ENCODE peak calls at places on chromosomes 2 and 18, in six cellular contexts. One of them, this sample, is unnamed.

GRCh38 chr18:36539674-36540073 is 242.2 kb downstream of the FHOD3 start:
- DNase-seq in NCI-H1694 treated with DMSO at 0.1 percent for 48 hours: no peak
- DNase-seq in activated CD4-positive, alpha-beta T cell treated with anti-CD3 and anti-CD28 coated beads, Interleukin-2, amount 50 U/mL, for 1 hour: no peak
- DNase-seq in astrocyte of the spinal cord: no peak
- DNase-seq in GM23248: peak; percentile 52
- DNase-seq in naive B cell: no peak
- DNase-seq in this sample: no peak

GRCh38 chr2:37156071-37156856 is 516 bp downstream of the EIF2AK2 start:
- DNase-seq in NCI-H1694 treated with DMSO at 0.1 percent for 48 hours: peak; percentile 41
- DNase-seq in activated CD4-positive, alpha-beta T cell treated with anti-CD3 and anti-CD28 coated beads, Interleukin-2, amount 50 U/mL, for 1 hour: peak; percentile 24
- DNase-seq in astrocyte of the spinal cord: peak; percentile 62
- DNase-seq in GM23248: peak; percentile 84
- DNase-seq in naive B cell: no peak
- DNase-seq in this sample: peak; percentile 58

GRCh38 chr18:76658627-76659026 is 163.6 kb upstream of the ZNF516 start:
- DNase-seq in NCI-H1694 treated with DMSO at 0.1 percent for 48 hours: no peak
- DNase-seq in activated CD4-positive, alpha-beta T cell treated with anti-CD3 and anti-CD28 coated beads, Interleukin-2, amount 50 U/mL, for 1 hour: no peak
- DNase-seq in astrocyte of the spinal cord: no peak
- DNase-seq in GM23248: peak; percentile 9
- DNase-seq in naive B cell: no peak
- DNase-seq in this sample: no peak

GRCh38 chr2:127560201-127560928 is 24.9 kb downstream of the MYO7B start:
- DNase-seq in NCI-H1694 treated with DMSO at 0.1 percent for 48 hours: no peak
- DNase-seq in activated CD4-positive, alpha-beta T cell treated with anti-CD3 and anti-CD28 coated beads, Interleukin-2, amount 50 U/mL, for 1 hour: no peak
- DNase-seq in astrocyte of the spinal cord: no peak
- DNase-seq in GM23248: peak; percentile 90
- DNase-seq in naive B cell: no peak
- DNase-seq in this sample: peak; percentile 78

GRCh38 chr2:237011196-237011595 is 74.5 kb upstream of the COPS8 start:
- DNase-seq in NCI-H1694 treated with DMSO at 0.1 percent for 48 hours: no peak
- DNase-seq in activated CD4-positive, alpha-beta T cell treated with anti-CD3 and anti-CD28 coated beads, Interleukin-2, amount 50 U/mL, for 1 hour: no peak
- DNase-seq in astrocyte of the spinal cord: no peak
- DNase-seq in GM23248: peak; percentile 50
- DNase-seq in naive B cell: no peak
- DNase-seq in this sample: no peak

GRCh38 chr18:23270999-23271680 is 135.9 kb downstream of the CABLES1 start:
- DNase-seq in NCI-H1694 treated with DMSO at 0.1 percent for 48 hours: no peak
- DNase-seq in activated CD4-positive, alpha-beta T cell treated with anti-CD3 and anti-CD28 coated beads, Interleukin-2, amount 50 U/mL, for 1 hour: no peak
- DNase-seq in astrocyte of the spinal cord: no peak
- DNase-seq in GM23248: peak; percentile 11
- DNase-seq in naive B cell: peak; percentile 34
- DNase-seq in this sample: no peak

GRCh38 chr2:188527110-188527509 is 235.4 kb downstream of the GULP1 start:
- DNase-seq in NCI-H1694 treated with DMSO at 0.1 percent for 48 hours: no peak
- DNase-seq in activated CD4-positive, alpha-beta T cell treated with anti-CD3 and anti-CD28 coated beads, Interleukin-2, amount 50 U/mL, for 1 hour: no peak
- DNase-seq in astrocyte of the spinal cord: peak; percentile 55
- DNase-seq in GM23248: peak; percentile 19
- DNase-seq in naive B cell: no peak
- DNase-seq in this sample: no peak

GRCh38 chr2:212001280-212001679 is 537.3 kb downstream of the ERBB4 start:
- DNase-seq in NCI-H1694 treated with DMSO at 0.1 percent for 48 hours: no peak
- DNase-seq in activated CD4-positive, alpha-beta T cell treated with anti-CD3 and anti-CD28 coated beads, Interleukin-2, amount 50 U/mL, for 1 hour: no peak
- DNase-seq in astrocyte of the spinal cord: no peak
- DNase-seq in GM23248: no peak
- DNase-seq in naive B cell: no peak
- DNase-seq in this sample: no peak

GRCh38 chr2:177077778-177078177 is 134.8 kb upstream of the HNRNPA3 start:
- DNase-seq in NCI-H1694 treated with DMSO at 0.1 percent for 48 hours: no peak
- DNase-seq in activated CD4-positive, alpha-beta T cell treated with anti-CD3 and anti-CD28 coated beads, Interleukin-2, amount 50 U/mL, for 1 hour: no peak
- DNase-seq in astrocyte of the spinal cord: no peak
- DNase-seq in GM23248: no peak
- DNase-seq in naive B cell: no peak
- DNase-seq in this sample: no peak

GRCh38 chr2:240602266-240603050 is 15.9 kb downstream of the CAPN10 start:
- DNase-seq in NCI-H1694 treated with DMSO at 0.1 percent for 48 hours: no peak
- DNase-seq in activated CD4-positive, alpha-beta T cell treated with anti-CD3 and anti-CD28 coated beads, Interleukin-2, amount 50 U/mL, for 1 hour: no peak
- DNase-seq in astrocyte of the spinal cord: no peak
- DNase-seq in GM23248: no peak
- DNase-seq in naive B cell: no peak
- DNase-seq in this sample: no peak

GRCh38 chr2:164066095-164066494 is 330.3 kb upstream of the FIGN start:
- DNase-seq in NCI-H1694 treated with DMSO at 0.1 percent for 48 hours: peak; percentile 75
- DNase-seq in activated CD4-positive, alpha-beta T cell treated with anti-CD3 and anti-CD28 coated beads, Interleukin-2, amount 50 U/mL, for 1 hour: no peak
- DNase-seq in astrocyte of the spinal cord: no peak
- DNase-seq in GM23248: no peak
- DNase-seq in naive B cell: no peak
- DNase-seq in this sample: no peak

GRCh38 chr2:222946700-222947278 is 86.0 kb downstream of the ACSL3 start:
- DNase-seq in NCI-H1694 treated with DMSO at 0.1 percent for 48 hours: no peak
- DNase-seq in activated CD4-positive, alpha-beta T cell treated with anti-CD3 and anti-CD28 coated beads, Interleukin-2, amount 50 U/mL, for 1 hour: no peak
- DNase-seq in astrocyte of the spinal cord: no peak
- DNase-seq in GM23248: peak; percentile 22
- DNase-seq in naive B cell: no peak
- DNase-seq in this sample: peak; percentile 51

GRCh38 chr2:216486708-216487107 is 11.9 kb upstream of the RPL37A start:
- DNase-seq in NCI-H1694 treated with DMSO at 0.1 percent for 48 hours: no peak
- DNase-seq in activated CD4-positive, alpha-beta T cell treated with anti-CD3 and anti-CD28 coated beads, Interleukin-2, amount 50 U/mL, for 1 hour: no peak
- DNase-seq in astrocyte of the spinal cord: no peak
- DNase-seq in GM23248: no peak
- DNase-seq in naive B cell: no peak
- DNase-seq in this sample: no peak

GRCh38 chr2:48157150-48157549 is 250.9 kb upstream of the FBXO11 start:
- DNase-seq in NCI-H1694 treated with DMSO at 0.1 percent for 48 hours: no peak
- DNase-seq in activated CD4-positive, alpha-beta T cell treated with anti-CD3 and anti-CD28 coated beads, Interleukin-2, amount 50 U/mL, for 1 hour: no peak
- DNase-seq in astrocyte of the spinal cord: no peak
- DNase-seq in GM23248: no peak
- DNase-seq in naive B cell: no peak
- DNase-seq in this sample: no peak

This sample was measured in M059J.